ENCODE peak calls at places on chromosomes 1 and 21, in six cellular contexts. Y is AG04450, O is IMR-90, S is AG09319, U is mucosa of descending colon, D is Peyer's patch. X is an unnamed sample.

GRCh38 chr1:56910441-56910985 is 55.3 kb downstream of the C8B start:
- DNase-seq in D (no peak), Y (no peak), O (no peak), U (no peak), S (no peak), X (no peak)

GRCh38 chr1:76257823-76258222 is 183.3 kb downstream of the ST6GALNAC3 start:
- DNase-seq in Y (no peak), S (no peak), O (no peak), D (no peak), U (no peak), X (no peak)

GRCh38 chr1:23742670-23743286 is 493 bp upstream of the ELOA start:
- DNase-seq in D (no peak), U (peak), O (no peak), S (no peak), Y (no peak), X (no peak)

GRCh38 chr1:233656032-233656620 is 42.2 kb downstream of the KCNK1 start:
- DNase-seq in O (no peak), S (no peak), Y (no peak), D (no peak), U (no peak), X (no peak)

GRCh38 chr1:244989813-244990212 is 125.5 kb upstream of the HNRNPU start:
- DNase-seq in D (no peak), U (no peak), O (peak), Y (no peak), S (no peak), X (no peak)

GRCh38 chr21:16071082-16071481 is 341.3 kb downstream of the USP25 start:
- DNase-seq in U (peak), D (no peak), O (no peak), Y (no peak), S (no peak), X (no peak)

GRCh38 chr1:27106561-27107323 is 48.2 kb downstream of the SLC9A1 start:
- DNase-seq in D (peak), O (no peak), Y (no peak), U (peak), S (no peak), X (no peak)

GRCh38 chr1:230826166-230826875 is 42.0 kb downstream of the C1orf198 start:
- DNase-seq in U (no peak), O (no peak), S (no peak), D (no peak), Y (no peak), X (peak)

GRCh38 chr1:12572506-12572905 is 45.5 kb downstream of the DHRS3 start:
- DNase-seq in Y (no peak), D (no peak), O (no peak), U (no peak), S (no peak), X (no peak)

GRCh38 chr21:38567577-38568360 is 69.5 kb upstream of the ERG start:
- DNase-seq in U (no peak), S (peak), Y (peak), O (peak), D (no peak), X (no peak)

GRCh38 chr1:165034136-165034535 is 322.4 kb downstream of the LMX1A start:
- DNase-seq in U (no peak), S (no peak), D (no peak), O (no peak), Y (no peak), X (no peak)

GRCh38 chr1:40774266-40774998 is 9.2 kb upstream of the KCNQ4 start:
- DNase-seq in D (peak), Y (no peak), S (no peak), O (peak), U (no peak), X (no peak)

DNA sequence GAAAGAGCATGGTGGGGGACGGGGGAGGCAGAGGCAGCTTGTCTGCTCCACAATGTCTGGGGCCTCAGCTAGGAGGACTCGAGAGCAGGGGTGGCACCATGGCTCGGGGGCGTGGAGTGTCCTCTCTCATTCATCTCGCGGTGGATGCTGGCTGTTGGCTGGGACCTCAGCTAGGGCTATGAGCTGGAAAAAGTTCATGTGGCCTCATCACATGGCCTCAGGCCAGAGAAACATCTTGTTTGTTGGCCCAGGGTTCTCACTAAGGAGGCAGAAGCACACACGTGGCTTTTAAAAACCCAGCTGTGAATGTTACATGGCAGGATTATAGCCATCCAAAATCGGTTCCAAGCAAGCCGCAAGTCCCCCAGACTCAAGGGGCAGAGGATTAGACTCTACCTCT is 6.2 kb upstream of the CENPS start:
- DNase-seq in U (no peak), O (peak), D (no peak), Y (no peak), S (no peak), X (no peak)
- TF ChIP-seq CTCF in U (no peak), O (no peak), D (no peak), Y (no peak), S (peak), X (no peak)

GRCh38 chr21:29335720-29336119 is 37.0 kb downstream of the BACH1 start:
- DNase-seq in Y (no peak), U (no peak), O (peak), S (no peak), D (no peak), X (no peak)
- TF ChIP-seq CTCF in Y (no peak), U (no peak), O (no peak), S (no peak), D (no peak), X (no peak)

GRCh38 chr1:60345621-60346020 is 272.1 kb upstream of the C1orf87 start:
- DNase-seq in S (no peak), O (no peak), D (no peak), U (no peak), Y (no peak), X (no peak)

GRCh38 chr1:60345049-60345448 is 271.5 kb upstream of the C1orf87 start:
- DNase-seq in O (no peak), U (no peak), D (no peak), Y (no peak), S (no peak), X (no peak)

GRCh38 chr1:60348884-60349283 is 275.3 kb upstream of the C1orf87 start:
- DNase-seq in O (no peak), Y (no peak), U (no peak), S (no peak), D (no peak), X (no peak)

GRCh38 chr1:60350531-60350930 is 277.0 kb upstream of the C1orf87 start:
- DNase-seq in S (no peak), O (no peak), D (no peak), Y (no peak), U (no peak), X (no peak)
- TF ChIP-seq CTCF in S (no peak), O (no peak), D (no peak), Y (no peak), U (no peak), X (no peak)

GRCh38 chr1:37720231-37721130 is 28.2 kb downstream of the CDCA8 start:
- DNase-seq in D (no peak), O (no peak), S (no peak), Y (no peak), U (no peak), X (no peak)
- TF ChIP-seq CTCF in D (no peak), O (no peak), S (no peak), Y (no peak), U (no peak), X (no peak)

DNA sequence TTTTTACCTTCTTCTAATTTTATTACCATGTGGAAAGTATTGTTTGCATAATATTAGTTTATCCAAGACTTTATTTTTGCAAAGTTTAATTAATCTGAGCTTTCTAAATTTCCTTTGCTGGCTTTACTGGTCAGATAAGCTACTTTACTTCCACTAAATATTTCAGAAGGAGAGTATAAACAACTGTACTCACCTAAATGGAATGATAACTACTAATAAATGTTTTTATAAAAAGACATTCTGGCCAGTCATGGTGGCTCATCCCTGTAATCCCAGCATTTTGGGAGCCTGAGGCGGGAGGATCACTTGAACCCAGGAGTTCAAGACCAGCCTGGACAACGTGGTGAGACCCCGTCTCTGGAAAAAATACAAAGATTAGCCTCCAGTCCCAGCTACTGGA is 36.0 kb downstream of the ATP8B2 start:
- DNase-seq in Y (no peak), U (no peak), O (peak), D (no peak), S (no peak), X (no peak)
- TF ChIP-seq CTCF in Y (no peak), U (no peak), O (no peak), D (no peak), S (no peak), X (no peak)

GRCh38 chr1:178055779-178056471 is 38.0 kb upstream of the RASAL2 start:
- DNase-seq in Y (no peak), D (no peak), O (peak), U (no peak), S (no peak), X (no peak)

GRCh38 chr1:178052650-178053461 is 41.0 kb upstream of the RASAL2 start:
- DNase-seq in D (no peak), O (peak), Y (no peak), U (no peak), S (peak), X (no peak)

GRCh38 chr1:178057863-178058576 is 35.9 kb upstream of the RASAL2 start:
- DNase-seq in Y (no peak), D (no peak), O (peak), U (no peak), S (no peak), X (no peak)

GRCh38 chr1:178057131-178057765 is 36.7 kb upstream of the RASAL2 start:
- DNase-seq in O (no peak), D (no peak), S (no peak), U (no peak), Y (no peak), X (no peak)

DNA sequence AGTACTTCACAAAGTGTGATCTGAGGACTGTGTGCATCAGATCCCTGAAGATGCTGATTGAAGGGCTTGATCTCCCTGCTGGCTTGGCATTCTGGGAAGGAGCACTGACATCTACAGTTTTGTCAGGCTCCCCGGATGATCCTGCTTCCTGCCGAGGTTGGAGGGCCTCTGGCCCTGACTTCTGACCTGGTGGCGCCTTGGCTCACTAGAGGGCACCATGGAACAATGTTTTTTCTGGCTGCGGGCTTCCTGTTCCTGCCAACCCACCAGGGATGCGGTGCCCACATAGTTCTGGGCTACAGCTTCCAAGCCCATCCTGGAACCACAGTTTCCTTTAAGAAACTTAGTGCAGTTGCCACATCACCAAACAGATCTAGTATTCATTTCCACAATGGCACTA is 38.8 kb upstream of the RASAL2 start:
- DNase-seq in U (peak), D (no peak), Y (no peak), S (no peak), O (no peak), X (no peak)
- TF ChIP-seq CTCF in U (peak), D (peak), Y (peak), S (peak), O (no peak), X (no peak)